ENCODE peak calls at places on chromosomes 3 and 15, in five cellular contexts. W is RWPE1; M is CD4-positive, CD25-positive, alpha-beta regulatory T cell; S is CD4-positive, alpha-beta memory T cell; A is neuronal stem cell. C is an unnamed sample.

GRCh38 chr15:74783072-74783807 is 1.4 kb downstream of the CSK start:
- DNase-seq in W (peak), M (peak), S (no peak), A (no peak), C (no peak)

GRCh38 chr15:31360843-31361763 is 34.5 kb downstream of the KLF13 start:
- DNase-seq in W (peak), M (peak), S (peak), A (no peak), C (no peak)

GRCh38 chr3:56137406-56137805 is 330.9 kb downstream of the ERC2 start:
- DNase-seq in W (no peak), M (no peak), S (no peak), A (no peak), C (no peak)

GRCh38 chr15:53072077-53072476 is 281.9 kb upstream of the ONECUT1 start:
- DNase-seq in W (peak), M (peak), S (no peak), A (peak), C (peak)

GRCh38 chr3:60573494-60573893 is 677.8 kb downstream of the FHIT start:
- DNase-seq in W (peak), M (no peak), S (no peak), A (no peak), C (no peak)

GRCh38 chr15:70025413-70026296 is 72.1 kb downstream of the TLE3 start:
- DNase-seq in W (no peak), M (no peak), S (no peak), A (no peak), C (no peak)

GRCh38 chr3:191350389-191351090 is 20.2 kb upstream of the UTS2B start:
- DNase-seq in W (no peak), M (no peak), S (no peak), A (no peak), C (no peak)

GRCh38 chr3:190017575-190018288 is 103.0 kb downstream of the P3H2 start:
- DNase-seq in W (peak), M (no peak), S (no peak), A (no peak), C (no peak)

GRCh38 chr3:180402463-180403073 is 199.4 kb upstream of the TTC14 start:
- DNase-seq in W (no peak), M (no peak), S (no peak), A (no peak), C (no peak)

GRCh38 chr3:10744098-10744465 is 71.9 kb upstream of the SLC6A11 start:
- DNase-seq in W (no peak), M (peak), S (no peak), A (no peak), C (no peak)

GRCh38 chr3:150875548-150875947 is 29.7 kb downstream of the MINDY4B start:
- DNase-seq in W (no peak), M (peak), S (no peak), A (no peak), C (no peak)

GRCh38 chr3:146640955-146641867 is 36.1 kb upstream of the PLSCR5 start:
- DNase-seq in W (peak), M (peak), S (peak), A (peak), C (no peak)

GRCh38 chr3:194103475-194103874 is 32.5 kb upstream of the HES1 start:
- DNase-seq in W (no peak), M (peak), S (peak), A (no peak), C (no peak)

GRCh38 chr15:66476535-66476934 is 21.0 kb downstream of the SNAPC5 start:
- DNase-seq in W (no peak), M (no peak), S (no peak), A (no peak), C (no peak)

GRCh38 chr3:140341213-140341612 is 336.7 kb upstream of the TRIM42 start:
- DNase-seq in W (no peak), M (no peak), S (no peak), A (no peak), C (no peak)

GRCh38 chr15:72237286-72238224 is 6.6 kb upstream of the PKM start:
- DNase-seq in W (peak), M (peak), S (peak), A (no peak), C (peak)

GRCh38 chr3:31767920-31768319 is 213.1 kb downstream of the OSBPL10 start:
- DNase-seq in W (no peak), M (no peak), S (no peak), A (no peak), C (no peak)

GRCh38 chr3:86921981-86922680 is 68.8 kb downstream of the VGLL3 start:
- DNase-seq in W (no peak), M (no peak), S (no peak), A (no peak), C (no peak)

GRCh38 chr15:67133738-67134576 is 68.6 kb downstream of the SMAD3 start:
- DNase-seq in W (no peak), M (peak), S (peak), A (peak), C (no peak)

GRCh38 chr15:42584031-42584765 is 8.8 kb downstream of the STARD9 start:
- DNase-seq in W (no peak), M (no peak), S (no peak), A (peak), C (no peak)

GRCh38 chr3:45176912-45177311 is 30.7 kb upstream of the CDCP1 start:
- DNase-seq in W (no peak), M (no peak), S (no peak), A (no peak), C (no peak)

GRCh38 chr3:134244921-134245320 is 5.7 kb downstream of the RYK start:
- DNase-seq in W (no peak), M (no peak), S (no peak), A (no peak), C (no peak)

GRCh38 chr3:55484191-55484644 is 2.9 kb downstream of the WNT5A start:
- DNase-seq in W (no peak), M (no peak), S (no peak), A (peak), C (no peak)

GRCh38 chr3:45595364-45596154 is 1.0 kb downstream of the LIMD1 start:
- DNase-seq in W (no peak), M (no peak), S (no peak), A (no peak), C (no peak)

GRCh38 chr3:160796813-160797164 is 40.8 kb downstream of the PPM1L start:
- DNase-seq in W (no peak), M (no peak), S (no peak), A (no peak), C (no peak)

GRCh38 chr3:160796089-160796812 is 40.2 kb downstream of the PPM1L start:
- DNase-seq in W (no peak), M (no peak), S (no peak), A (no peak), C (no peak)

GRCh38 chr3:160797306-160797705 is 41.3 kb downstream of the PPM1L start:
- DNase-seq in W (no peak), M (no peak), S (no peak), A (no peak), C (no peak)

GRCh38 chr3:160792445-160793039 is 36.5 kb downstream of the PPM1L start:
- DNase-seq in W (no peak), M (no peak), S (no peak), A (no peak), C (no peak)

GRCh38 chr3:160793853-160794252 is 37.8 kb downstream of the PPM1L start:
- DNase-seq in W (no peak), M (no peak), S (no peak), A (no peak), C (no peak)
- H3K27ac ChIP-seq in W (no peak), M (no peak), S (no peak), A (no peak), C (no peak)

DNA sequence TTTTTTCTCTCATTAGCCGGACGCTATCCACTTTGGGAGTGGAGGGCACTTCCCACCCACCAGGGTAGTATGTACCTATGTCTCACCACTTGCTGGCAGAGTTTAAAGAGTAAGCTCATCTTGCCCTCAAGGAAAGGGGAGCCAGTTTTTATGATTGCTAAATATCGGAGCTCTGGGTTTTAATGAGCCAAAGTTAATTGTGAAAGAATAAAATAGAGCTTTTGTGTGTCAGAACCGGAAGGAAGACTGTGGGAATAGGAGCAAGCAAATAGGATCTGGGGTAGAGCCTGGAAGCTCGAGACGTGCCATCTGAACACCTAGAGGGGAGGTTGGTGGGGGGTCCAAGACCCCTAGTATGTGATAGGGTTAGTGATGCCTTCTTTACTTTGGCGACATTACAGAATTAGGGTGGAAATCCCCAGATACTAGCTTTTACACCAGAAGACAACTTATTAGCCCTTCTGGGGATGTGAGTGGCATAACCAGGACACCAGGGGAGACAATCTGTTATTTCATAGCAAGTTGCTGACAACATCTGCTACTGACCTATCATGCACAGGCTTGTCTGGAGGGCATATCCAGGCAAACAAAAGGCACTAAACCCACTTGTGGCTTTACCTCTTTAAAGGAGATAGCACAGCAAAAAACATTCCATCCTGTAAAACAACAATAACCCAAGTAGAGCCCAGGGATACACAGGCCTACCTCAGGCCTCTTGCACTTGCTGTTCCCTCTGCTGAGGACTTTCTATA is 333.8 kb downstream of the ZNF621 start:
- DNase-seq in W (no peak), M (no peak), S (no peak), A (no peak), C (no peak)
- H3K27ac ChIP-seq in W (no peak), M (no peak), S (no peak), A (no peak), C (peak)

GRCh38 chr3:48435223-48435595 is 4.7 kb downstream of the CCDC51 start:
- DNase-seq in W (no peak), M (no peak), S (no peak), A (no peak), C (no peak)

GRCh38 chr3:48433472-48434118 is 3.7 kb upstream of the PLXNB1 start:
- DNase-seq in W (peak), M (no peak), S (no peak), A (no peak), C (no peak)

GRCh38 chr3:48435774-48436476 is 4.0 kb downstream of the CCDC51 start:
- DNase-seq in W (peak), M (peak), S (peak), A (peak), C (peak)

GRCh38 chr3:48436477-48436787 is 3.5 kb downstream of the CCDC51 start:
- DNase-seq in W (no peak), M (no peak), S (no peak), A (no peak), C (no peak)

DNA sequence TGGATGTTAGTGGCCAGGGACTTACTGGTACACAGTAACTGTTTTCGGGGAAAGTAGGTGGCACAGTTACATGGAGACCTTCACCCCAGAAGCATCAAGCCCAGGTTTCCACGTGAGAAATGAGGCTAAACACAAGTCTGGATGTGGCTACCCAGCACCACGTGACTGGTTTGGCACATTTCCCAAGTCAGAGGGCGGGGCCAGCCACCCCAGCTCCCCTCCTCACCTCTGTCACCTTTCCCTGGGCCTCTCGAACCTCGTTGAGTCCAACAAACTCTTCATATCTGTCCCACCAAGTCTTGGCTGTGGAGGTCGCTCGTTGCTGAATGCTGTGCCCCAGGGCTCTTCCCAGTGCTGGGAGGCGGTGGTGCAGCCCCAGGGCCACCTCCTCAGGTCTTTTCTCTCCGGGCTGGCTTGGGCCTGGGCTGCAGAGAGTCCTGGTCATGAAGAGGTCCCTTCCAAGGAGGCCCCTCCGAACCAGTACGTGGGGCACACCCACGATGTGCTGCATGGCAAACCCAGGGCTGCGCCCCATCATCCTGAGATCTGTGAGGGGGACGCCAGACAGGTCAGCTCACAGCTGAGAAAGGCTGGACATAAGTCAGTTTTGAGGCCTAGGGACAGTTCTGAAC is 4.8 kb upstream of the PLXNB1 start:
- DNase-seq in W (no peak), M (no peak), S (peak), A (no peak), C (no peak)
- H3K27ac ChIP-seq in W (peak), M (no peak), S (no peak), A (no peak), C (peak)

GRCh38 chr3:37147676-37148075 is 26.7 kb downstream of the LRRFIP2 start:
- DNase-seq in W (no peak), M (no peak), S (no peak), A (no peak), C (no peak)
- H3K27ac ChIP-seq in W (no peak), M (no peak), S (no peak), A (no peak), C (no peak)

DNA sequence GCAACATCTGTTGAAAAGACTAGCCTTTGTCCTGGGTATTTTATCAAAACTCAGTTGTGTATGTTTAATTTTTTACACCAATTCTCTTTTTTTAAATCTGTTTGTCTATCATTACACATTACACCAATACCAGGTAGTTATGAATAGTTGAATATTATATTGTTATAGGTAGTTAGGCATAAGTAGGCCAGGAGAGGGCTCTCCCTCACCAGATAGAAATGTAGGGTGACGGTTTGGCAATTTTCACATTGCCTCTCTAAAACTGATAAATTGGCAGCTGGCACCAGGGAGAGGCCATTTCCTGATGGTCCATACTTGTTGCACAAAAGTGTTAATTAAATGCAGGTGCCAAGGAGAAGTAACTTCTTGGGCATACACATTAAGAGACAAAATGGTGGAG is 483.1 kb upstream of the EPHA6 start:
- DNase-seq in W (peak), M (no peak), S (no peak), A (no peak), C (no peak)
- H3K27ac ChIP-seq in W (no peak), M (no peak), S (no peak), A (no peak), C (no peak)

GRCh38 chr3:169146866-169147245 is 516.7 kb downstream of the MECOM start:
- DNase-seq in W (peak), M (no peak), S (no peak), A (no peak), C (no peak)
- H3K27ac ChIP-seq in W (peak), M (no peak), S (no peak), A (no peak), C (peak)

GRCh38 chr3:49529567-49529966 is 24.7 kb upstream of the BSN start:
- DNase-seq in W (no peak), M (no peak), S (no peak), A (no peak), C (no peak)

GRCh38 chr3:49531218-49531617 is 23.1 kb upstream of the BSN start:
- DNase-seq in W (no peak), M (no peak), S (no peak), A (no peak), C (no peak)

GRCh38 chr3:49533031-49533430 is 21.2 kb upstream of the BSN start:
- DNase-seq in W (no peak), M (no peak), S (no peak), A (no peak), C (no peak)

GRCh38 chr3:49531715-49532114 is 22.6 kb upstream of the BSN start:
- DNase-seq in W (no peak), M (no peak), S (no peak), A (no peak), C (no peak)

DNA sequence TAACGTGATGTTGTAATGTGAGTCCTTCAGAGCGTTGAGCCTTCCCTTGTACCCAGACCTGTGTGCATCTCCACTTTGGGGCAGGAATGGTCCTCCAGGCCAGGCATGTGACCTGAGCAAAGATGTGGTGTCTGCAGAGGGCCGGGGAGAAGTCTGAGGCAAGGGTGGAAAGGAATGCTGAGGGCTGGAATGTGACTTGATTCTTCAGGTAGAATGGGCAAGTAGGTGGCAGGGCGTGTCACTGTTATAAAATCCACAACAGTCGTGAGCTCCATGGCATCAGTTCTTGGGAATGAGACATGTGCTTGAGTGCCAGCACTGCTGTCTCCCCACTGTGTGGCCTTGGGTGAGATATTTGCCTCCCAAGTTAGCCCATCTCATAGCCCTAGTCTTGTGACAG is 24.0 kb upstream of the BSN start:
- DNase-seq in W (no peak), M (no peak), S (no peak), A (no peak), C (no peak)
- H3K27ac ChIP-seq in W (no peak), M (no peak), S (no peak), A (no peak), C (no peak)

DNA sequence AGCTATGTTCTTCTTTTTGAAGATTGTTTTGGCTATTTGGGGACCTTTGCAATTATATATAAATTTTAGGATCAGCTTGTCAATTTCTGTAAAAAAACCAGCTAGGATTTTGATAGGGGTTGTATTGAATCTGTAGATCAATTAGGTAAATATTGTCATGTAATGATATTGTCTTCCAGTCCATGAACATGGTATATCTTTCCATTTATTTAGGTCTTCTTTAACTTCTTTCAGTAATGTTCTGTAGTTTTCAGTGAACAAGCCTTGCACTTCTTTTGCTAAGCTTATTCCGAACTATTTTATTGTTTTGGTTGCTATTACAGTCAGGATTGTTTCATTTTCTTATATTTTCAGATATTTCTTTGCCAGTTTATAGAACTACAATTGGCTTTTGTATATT is 175.8 kb upstream of the RARB start:
- DNase-seq in W (no peak), M (no peak), S (no peak), A (no peak), C (no peak)
- H3K27ac ChIP-seq in W (no peak), M (no peak), S (no peak), A (no peak), C (no peak)